ENCODE peak calls at places on chromosomes 12 and 14, in nine cellular contexts. Y, H, Z, C, P, T, I, N and Q are unnamed samples.

GRCh38 chr14:69473271-69473670 is 11.3 kb upstream of the PLEKHD1 start:
- ATAC-seq in Y (no peak), H (no peak), Z (no peak), C (no peak), P (no peak), T (no peak), I (no peak), N (no peak), Q (no peak)

GRCh38 chr12:120132437-120132836 is 15.9 kb upstream of the RAB35 start:
- ATAC-seq in Y (no peak), H (no peak), Z (no peak), C (no peak), P (no peak), T (no peak), I (no peak), N (no peak), Q (no peak)

GRCh38 chr14:90816686-90817436 is 631 bp upstream of the TTC7B start:
- ATAC-seq in Y (peak; percentile 11), H (no peak), Z (no peak), C (no peak), P (peak; percentile 2), T (peak; percentile 1), I (no peak), N (peak; percentile 9), Q (no peak)

GRCh38 chr12:95115641-95116040 is 42.2 kb upstream of the NR2C1 start:
- ATAC-seq in Y (no peak), H (no peak), Z (no peak), C (no peak), P (no peak), T (no peak), I (no peak), N (no peak), Q (no peak)

GRCh38 chr14:61584258-61584657 is 111.1 kb upstream of the HIF1A start:
- ATAC-seq in Y (no peak), H (no peak), Z (no peak), C (peak; percentile 15), P (peak; percentile 74), T (no peak), I (no peak), N (peak; percentile 80), Q (peak; percentile 38)

GRCh38 chr14:65303185-65303901 is 109.2 kb upstream of the FUT8 start:
- ATAC-seq in Y (no peak), H (peak; percentile 31), Z (no peak), C (peak; percentile 70), P (peak; percentile 19), T (peak; percentile 41), I (peak; percentile 18), N (peak; percentile 71), Q (no peak)

GRCh38 chr14:25396128-25396527 is 346.2 kb upstream of the STXBP6 start:
- ATAC-seq in Y (no peak), H (no peak), Z (no peak), C (no peak), P (no peak), T (no peak), I (no peak), N (no peak), Q (no peak)

GRCh38 chr14:24845851-24846250 is 204.1 kb downstream of the STXBP6 start:
- ATAC-seq in Y (no peak), H (no peak), Z (no peak), C (no peak), P (no peak), T (no peak), I (no peak), N (no peak), Q (no peak)